ENCODE peak calls at places on chromosome 16, in nine cellular contexts. One of them, this sample, is unnamed.

GRCh38 chr16:24491721-24492120 is 47.6 kb upstream of the RBBP6 start:
- DNase-seq in foreskin fibroblast: peak
- DNase-seq in mesenchymal stem cell: no peak
- DNase-seq in HFF-Myc: no peak
- DNase-seq in skeletal muscle cell: no peak
- DNase-seq in cardiac muscle cell: no peak
- DNase-seq in endodermal cell: no peak
- DNase-seq in dorsolateral prefrontal cortex: no peak
- DNase-seq in ascending aorta: no peak
- DNase-seq in this sample: no peak

GRCh38 chr16:80802902-80803301 is 1.5 kb downstream of the CDYL2 start:
- DNase-seq in endodermal cell: peak
- DNase-seq in skeletal muscle cell: no peak
- DNase-seq in ascending aorta: no peak
- DNase-seq in cardiac muscle cell: no peak
- DNase-seq in mesenchymal stem cell: no peak
- DNase-seq in foreskin fibroblast: no peak
- DNase-seq in HFF-Myc: no peak
- DNase-seq in dorsolateral prefrontal cortex: no peak
- DNase-seq in this sample: no peak

GRCh38 chr16:72426416-72426815 is 254.5 kb upstream of the PMFBP1 start:
- DNase-seq in mesenchymal stem cell: no peak
- DNase-seq in cardiac muscle cell: no peak
- DNase-seq in skeletal muscle cell: no peak
- DNase-seq in dorsolateral prefrontal cortex: no peak
- DNase-seq in ascending aorta: no peak
- DNase-seq in endodermal cell: no peak
- DNase-seq in foreskin fibroblast: no peak
- DNase-seq in HFF-Myc: no peak
- DNase-seq in this sample: no peak

GRCh38 chr16:2708290-2708639 is 11.8 kb downstream of the PRSS27 start:
- DNase-seq in mesenchymal stem cell: no peak
- DNase-seq in endodermal cell: no peak
- DNase-seq in HFF-Myc: no peak
- DNase-seq in ascending aorta: no peak
- DNase-seq in skeletal muscle cell: no peak
- DNase-seq in foreskin fibroblast: no peak
- DNase-seq in dorsolateral prefrontal cortex: no peak
- DNase-seq in cardiac muscle cell: no peak
- DNase-seq in this sample: no peak

GRCh38 chr16:24988593-24989338 is 26.4 kb downstream of the ARHGAP17 start:
- DNase-seq in skeletal muscle cell: no peak
- DNase-seq in cardiac muscle cell: peak
- DNase-seq in dorsolateral prefrontal cortex: no peak
- DNase-seq in ascending aorta: peak
- DNase-seq in endodermal cell: no peak
- DNase-seq in mesenchymal stem cell: peak
- DNase-seq in HFF-Myc: no peak
- DNase-seq in foreskin fibroblast: no peak
- DNase-seq in this sample: peak

GRCh38 chr16:84526794-84527485 is 22.5 kb upstream of the MEAK7 start:
- DNase-seq in ascending aorta: no peak
- DNase-seq in cardiac muscle cell: no peak
- DNase-seq in dorsolateral prefrontal cortex: no peak
- DNase-seq in foreskin fibroblast: peak
- DNase-seq in HFF-Myc: no peak
- DNase-seq in skeletal muscle cell: no peak
- DNase-seq in endodermal cell: no peak
- DNase-seq in mesenchymal stem cell: no peak
- DNase-seq in this sample: no peak

GRCh38 chr16:2976201-2976600 is 4.0 kb downstream of the PKMYT1 start:
- DNase-seq in dorsolateral prefrontal cortex: no peak
- DNase-seq in cardiac muscle cell: no peak
- DNase-seq in foreskin fibroblast: no peak
- DNase-seq in ascending aorta: no peak
- DNase-seq in skeletal muscle cell: no peak
- DNase-seq in mesenchymal stem cell: no peak
- DNase-seq in HFF-Myc: no peak
- DNase-seq in endodermal cell: no peak
- DNase-seq in this sample: no peak

GRCh38 chr16:78742501-78743283 is 643.2 kb downstream of the WWOX start:
- DNase-seq in ascending aorta: peak
- DNase-seq in endodermal cell: no peak
- DNase-seq in mesenchymal stem cell: peak
- DNase-seq in HFF-Myc: no peak
- DNase-seq in dorsolateral prefrontal cortex: no peak
- DNase-seq in cardiac muscle cell: no peak
- DNase-seq in skeletal muscle cell: no peak
- DNase-seq in foreskin fibroblast: no peak
- DNase-seq in this sample: peak

GRCh38 chr16:35186045-35186759 is 1726.8 kb downstream of the TP53TG3F start:
- DNase-seq in dorsolateral prefrontal cortex: no peak
- DNase-seq in ascending aorta: no peak
- DNase-seq in foreskin fibroblast: no peak
- DNase-seq in mesenchymal stem cell: no peak
- DNase-seq in cardiac muscle cell: no peak
- DNase-seq in endodermal cell: no peak
- DNase-seq in HFF-Myc: no peak
- DNase-seq in skeletal muscle cell: no peak
- DNase-seq in this sample: no peak

GRCh38 chr16:15618392-15618791 is 24.6 kb downstream of the MARF1 start:
- DNase-seq in endodermal cell: no peak
- DNase-seq in dorsolateral prefrontal cortex: no peak
- DNase-seq in cardiac muscle cell: no peak
- DNase-seq in ascending aorta: no peak
- DNase-seq in HFF-Myc: no peak
- DNase-seq in foreskin fibroblast: peak
- DNase-seq in skeletal muscle cell: no peak
- DNase-seq in mesenchymal stem cell: no peak
- DNase-seq in this sample: no peak

GRCh38 chr16:11140867-11141266 is 115.1 kb downstream of the SOCS1 start:
- DNase-seq in mesenchymal stem cell: no peak
- DNase-seq in dorsolateral prefrontal cortex: no peak
- DNase-seq in endodermal cell: no peak
- DNase-seq in HFF-Myc: no peak
- DNase-seq in foreskin fibroblast: no peak
- DNase-seq in ascending aorta: no peak
- DNase-seq in skeletal muscle cell: no peak
- DNase-seq in cardiac muscle cell: no peak
- DNase-seq in this sample: peak

GRCh38 chr16:72664122-72664479 is 383.8 kb downstream of the ZFHX3 start:
- DNase-seq in dorsolateral prefrontal cortex: no peak
- DNase-seq in cardiac muscle cell: no peak
- DNase-seq in ascending aorta: no peak
- DNase-seq in endodermal cell: peak
- DNase-seq in mesenchymal stem cell: peak
- DNase-seq in HFF-Myc: no peak
- DNase-seq in foreskin fibroblast: peak
- DNase-seq in skeletal muscle cell: no peak
- DNase-seq in this sample: no peak

GRCh38 chr16:54935411-54936085 is 4.9 kb downstream of the IRX5 start:
- DNase-seq in ascending aorta: no peak
- DNase-seq in skeletal muscle cell: no peak
- DNase-seq in endodermal cell: no peak
- DNase-seq in HFF-Myc: no peak
- DNase-seq in mesenchymal stem cell: peak
- DNase-seq in cardiac muscle cell: no peak
- DNase-seq in foreskin fibroblast: no peak
- DNase-seq in dorsolateral prefrontal cortex: no peak
- DNase-seq in this sample: no peak

GRCh38 chr16:978403-978802 is 3.2 kb upstream of the SOX8 start:
- DNase-seq in mesenchymal stem cell: no peak
- DNase-seq in skeletal muscle cell: no peak
- DNase-seq in ascending aorta: no peak
- DNase-seq in HFF-Myc: no peak
- DNase-seq in cardiac muscle cell: no peak
- DNase-seq in dorsolateral prefrontal cortex: no peak
- DNase-seq in foreskin fibroblast: no peak
- DNase-seq in endodermal cell: no peak
- DNase-seq in this sample: no peak

GRCh38 chr16:980595-980854 is 1.0 kb upstream of the SOX8 start:
- DNase-seq in cardiac muscle cell: no peak
- DNase-seq in foreskin fibroblast: no peak
- DNase-seq in dorsolateral prefrontal cortex: no peak
- DNase-seq in ascending aorta: no peak
- DNase-seq in mesenchymal stem cell: no peak
- DNase-seq in skeletal muscle cell: no peak
- DNase-seq in endodermal cell: no peak
- DNase-seq in HFF-Myc: no peak
- DNase-seq in this sample: no peak

GRCh38 chr16:979106-979505 is 2.5 kb upstream of the SOX8 start:
- DNase-seq in ascending aorta: no peak
- DNase-seq in cardiac muscle cell: no peak
- DNase-seq in mesenchymal stem cell: no peak
- DNase-seq in endodermal cell: no peak
- DNase-seq in dorsolateral prefrontal cortex: no peak
- DNase-seq in foreskin fibroblast: no peak
- DNase-seq in skeletal muscle cell: no peak
- DNase-seq in HFF-Myc: no peak
- DNase-seq in this sample: no peak

GRCh38 chr16:981695-982151 is at the start of gene SOX8:
- DNase-seq in ascending aorta: no peak
- DNase-seq in skeletal muscle cell: no peak
- DNase-seq in foreskin fibroblast: no peak
- DNase-seq in mesenchymal stem cell: no peak
- DNase-seq in cardiac muscle cell: peak
- DNase-seq in endodermal cell: no peak
- DNase-seq in dorsolateral prefrontal cortex: no peak
- DNase-seq in HFF-Myc: no peak
- DNase-seq in this sample: no peak

GRCh38 chr16:979859-980594 is 1.5 kb upstream of the SOX8 start:
- DNase-seq in ascending aorta: no peak
- DNase-seq in foreskin fibroblast: no peak
- DNase-seq in cardiac muscle cell: peak
- DNase-seq in HFF-Myc: no peak
- DNase-seq in endodermal cell: peak
- DNase-seq in dorsolateral prefrontal cortex: no peak
- DNase-seq in mesenchymal stem cell: no peak
- DNase-seq in skeletal muscle cell: no peak
- DNase-seq in this sample: no peak
- H3K4me3 ChIP-seq in ascending aorta: peak
- H3K4me3 ChIP-seq in foreskin fibroblast: no peak
- H3K4me3 ChIP-seq in cardiac muscle cell: peak
- H3K4me3 ChIP-seq in HFF-Myc: peak
- H3K4me3 ChIP-seq in endodermal cell: peak
- H3K4me3 ChIP-seq in dorsolateral prefrontal cortex: peak
- H3K4me3 ChIP-seq in mesenchymal stem cell: no peak
- H3K4me3 ChIP-seq in skeletal muscle cell: peak
- H3K4me3 ChIP-seq in this sample: peak

DNA sequence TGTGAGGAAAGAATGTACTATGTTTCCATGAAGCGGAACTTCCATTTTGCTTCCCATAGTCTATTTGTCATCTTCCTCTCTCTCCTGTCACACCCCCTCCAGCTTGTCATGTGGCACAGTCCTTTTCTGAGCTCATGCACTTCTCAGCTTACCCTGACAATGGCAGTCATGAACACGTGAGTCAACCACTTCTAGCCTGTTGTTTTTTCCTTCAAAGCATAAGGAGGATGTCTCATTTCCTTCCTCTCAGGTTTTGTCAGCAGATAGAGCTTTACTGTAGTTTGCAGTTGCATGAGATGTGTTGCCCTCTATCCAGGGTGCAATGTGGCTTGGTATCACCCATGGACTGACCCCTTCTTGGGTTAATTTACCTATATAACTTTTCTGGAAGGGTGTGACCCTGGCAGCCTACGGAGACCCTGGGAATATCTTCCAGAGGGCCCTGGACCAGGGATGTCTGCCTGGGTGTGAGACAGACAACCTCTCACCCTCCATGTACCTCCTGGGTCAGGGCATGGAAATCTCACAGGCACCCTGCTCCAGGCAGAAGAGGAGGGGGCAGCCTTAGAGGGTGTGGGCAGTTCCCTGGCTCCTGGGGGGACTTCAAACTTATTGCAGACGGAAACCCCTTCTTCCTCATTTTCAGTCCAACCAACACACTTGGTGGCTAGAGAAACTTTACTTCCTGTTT is 4.0 kb upstream of the ZNF267 start:
- DNase-seq in cardiac muscle cell: peak
- DNase-seq in HFF-Myc: peak
- DNase-seq in foreskin fibroblast: peak
- DNase-seq in endodermal cell: no peak
- DNase-seq in ascending aorta: peak
- DNase-seq in dorsolateral prefrontal cortex: no peak
- DNase-seq in skeletal muscle cell: peak
- DNase-seq in mesenchymal stem cell: peak
- DNase-seq in this sample: peak
- H3K4me3 ChIP-seq in cardiac muscle cell: no peak
- H3K4me3 ChIP-seq in HFF-Myc: no peak
- H3K4me3 ChIP-seq in foreskin fibroblast: no peak
- H3K4me3 ChIP-seq in endodermal cell: no peak
- H3K4me3 ChIP-seq in ascending aorta: no peak
- H3K4me3 ChIP-seq in dorsolateral prefrontal cortex: no peak
- H3K4me3 ChIP-seq in skeletal muscle cell: no peak
- H3K4me3 ChIP-seq in mesenchymal stem cell: no peak
- H3K4me3 ChIP-seq in this sample: no peak

GRCh38 chr16:29789775-29790182 is 772 bp upstream of the KIF22 start:
- DNase-seq in endodermal cell: no peak
- DNase-seq in cardiac muscle cell: no peak
- DNase-seq in HFF-Myc: no peak
- DNase-seq in mesenchymal stem cell: no peak
- DNase-seq in dorsolateral prefrontal cortex: no peak
- DNase-seq in foreskin fibroblast: no peak
- DNase-seq in skeletal muscle cell: no peak
- DNase-seq in ascending aorta: no peak
- DNase-seq in this sample: no peak

GRCh38 chr16:29779474-29779873 is 1.4 kb downstream of the ZG16 start:
- DNase-seq in cardiac muscle cell: no peak
- DNase-seq in HFF-Myc: no peak
- DNase-seq in foreskin fibroblast: no peak
- DNase-seq in dorsolateral prefrontal cortex: no peak
- DNase-seq in skeletal muscle cell: no peak
- DNase-seq in ascending aorta: no peak
- DNase-seq in mesenchymal stem cell: no peak
- DNase-seq in endodermal cell: peak
- DNase-seq in this sample: no peak

GRCh38 chr16:29784157-29784556 is 6.1 kb downstream of the ZG16 start:
- DNase-seq in ascending aorta: no peak
- DNase-seq in cardiac muscle cell: no peak
- DNase-seq in foreskin fibroblast: no peak
- DNase-seq in HFF-Myc: no peak
- DNase-seq in mesenchymal stem cell: no peak
- DNase-seq in skeletal muscle cell: no peak
- DNase-seq in dorsolateral prefrontal cortex: no peak
- DNase-seq in endodermal cell: no peak
- DNase-seq in this sample: no peak

GRCh38 chr16:29790183-29790948 is at the start of gene KIF22:
- DNase-seq in mesenchymal stem cell: peak
- DNase-seq in dorsolateral prefrontal cortex: peak
- DNase-seq in HFF-Myc: peak
- DNase-seq in ascending aorta: peak
- DNase-seq in skeletal muscle cell: peak
- DNase-seq in cardiac muscle cell: peak
- DNase-seq in foreskin fibroblast: peak
- DNase-seq in endodermal cell: peak
- DNase-seq in this sample: peak

GRCh38 chr16:29784901-29785500 is 5.5 kb upstream of the KIF22 start:
- DNase-seq in endodermal cell: peak
- DNase-seq in HFF-Myc: no peak
- DNase-seq in mesenchymal stem cell: peak
- DNase-seq in foreskin fibroblast: peak
- DNase-seq in ascending aorta: peak
- DNase-seq in cardiac muscle cell: peak
- DNase-seq in skeletal muscle cell: no peak
- DNase-seq in dorsolateral prefrontal cortex: peak
- DNase-seq in this sample: peak
- H3K4me3 ChIP-seq in endodermal cell: no peak
- H3K4me3 ChIP-seq in HFF-Myc: no peak
- H3K4me3 ChIP-seq in mesenchymal stem cell: no peak
- H3K4me3 ChIP-seq in foreskin fibroblast: peak
- H3K4me3 ChIP-seq in ascending aorta: peak
- H3K4me3 ChIP-seq in cardiac muscle cell: no peak
- H3K4me3 ChIP-seq in skeletal muscle cell: peak
- H3K4me3 ChIP-seq in dorsolateral prefrontal cortex: peak
- H3K4me3 ChIP-seq in this sample: peak

GRCh38 chr16:27547134-27547533 is 2.6 kb downstream of the GTF3C1 start:
- DNase-seq in ascending aorta: no peak
- DNase-seq in mesenchymal stem cell: peak
- DNase-seq in dorsolateral prefrontal cortex: peak
- DNase-seq in endodermal cell: no peak
- DNase-seq in HFF-Myc: peak
- DNase-seq in cardiac muscle cell: no peak
- DNase-seq in foreskin fibroblast: peak
- DNase-seq in skeletal muscle cell: peak
- DNase-seq in this sample: no peak
- H3K4me3 ChIP-seq in ascending aorta: no peak
- H3K4me3 ChIP-seq in mesenchymal stem cell: no peak
- H3K4me3 ChIP-seq in dorsolateral prefrontal cortex: no peak
- H3K4me3 ChIP-seq in endodermal cell: peak
- H3K4me3 ChIP-seq in HFF-Myc: no peak
- H3K4me3 ChIP-seq in cardiac muscle cell: no peak
- H3K4me3 ChIP-seq in foreskin fibroblast: peak
- H3K4me3 ChIP-seq in skeletal muscle cell: no peak
- H3K4me3 ChIP-seq in this sample: no peak

This sample was measured in heart left ventricle.